ENCODE peak calls at places on chromosomes 16 and 17, in four cellular contexts. B is esophagus squamous epithelium; W is omental fat pad; R is activated CD4-positive, alpha-beta T cell treated with anti-CD3 and anti-CD28 coated beads, Interleukin-2, amount 50 U/mL, for 4 hours. I is an unnamed sample.

GRCh38 chr17:78532311-78532710 is 44.9 kb downstream of the DNAH17 start:
- DNase-seq in B (no peak), W (no peak), R (no peak), I (no peak)

GRCh38 chr16:27322858-27323780 is 9.3 kb downstream of the IL4R start:
- DNase-seq in B (no peak), W (peak), R (no peak), I (no peak)

GRCh38 chr17:17073627-17074521 is 31.6 kb downstream of the MPRIP start:
- DNase-seq in B (no peak), W (no peak), R (no peak), I (no peak)

GRCh38 chr17:34171245-34171818 is 83.8 kb upstream of the CCL2 start:
- DNase-seq in B (no peak), W (peak), R (peak), I (no peak)

GRCh38 chr16:47732806-47733150 is 271.6 kb downstream of the PHKB start:
- DNase-seq in B (no peak), W (no peak), R (no peak), I (peak)

GRCh38 chr16:57892447-57893096 is 78.4 kb downstream of the CNGB1 start:
- DNase-seq in B (no peak), W (no peak), R (no peak), I (no peak)

GRCh38 chr16:88784074-88784855 is 755 bp downstream of the PIEZO1 start:
- DNase-seq in B (no peak), W (no peak), R (peak), I (peak)

GRCh38 chr16:66304151-66304550 is 62.3 kb upstream of the CDH5 start:
- DNase-seq in B (no peak), W (no peak), R (no peak), I (no peak)

GRCh38 chr17:64357191-64357981 is 33.3 kb downstream of the PECAM1 start:
- DNase-seq in B (no peak), W (no peak), R (no peak), I (peak)

GRCh38 chr17:80780381-80781187 is 211.1 kb upstream of the CHMP6 start:
- DNase-seq in B (no peak), W (no peak), R (no peak), I (no peak)

GRCh38 chr17:59372138-59372751 is 40.8 kb downstream of the YPEL2 start:
- DNase-seq in B (no peak), W (no peak), R (no peak), I (no peak)

GRCh38 chr17:54455251-54455868 is 445.3 kb upstream of the TOM1L1 start:
- DNase-seq in B (no peak), W (no peak), R (no peak), I (no peak)

GRCh38 chr16:89607937-89608740 is 5.3 kb upstream of the DPEP1 start:
- DNase-seq in B (no peak), W (no peak), R (no peak), I (no peak)

GRCh38 chr16:49350265-49351103 is 23.1 kb upstream of the C16orf78 start:
- DNase-seq in B (no peak), W (peak), R (peak), I (peak)

I was measured in GOT3.